ENCODE peak calls at places on chromosomes 13 and 19, in six cellular contexts. H is stimulated activated CD4-positive, alpha-beta T cell treated with anti-CD3 and anti-CD28 coated beads, TNF-alpha, amount 100 ng/mL, for 4 hours; W is endothelial cell; B is CD8-positive, alpha-beta memory T cell; V is hippocampal formation; K is activated T-helper 1 cell treated with Interleukin-2 at 50 U/mL for 16 hours. P is an unnamed sample.

GRCh38 chr19:40284501-40285352 is at the start of gene AKT2:
- DNase-seq in H (peak), W (peak), B (peak), V (no peak), K (peak), P (no peak)

GRCh38 chr19:35044317-35045117 is 3.0 kb downstream of the HPN start:
- DNase-seq in H (peak), W (peak), B (peak), V (peak), K (peak), P (no peak)

GRCh38 chr13:70203661-70204229 is 95.5 kb upstream of the KLHL1 start:
- DNase-seq in H (no peak), W (no peak), B (no peak), V (no peak), K (no peak), P (no peak)

GRCh38 chr19:50210425-50210824 is 7.0 kb downstream of the MYH14 start:
- DNase-seq in H (no peak), W (no peak), B (no peak), V (no peak), K (no peak), P (peak)

GRCh38 chr19:46017095-46017429 is 5.8 kb downstream of the PGLYRP1 start:
- DNase-seq in H (no peak), W (no peak), B (no peak), V (no peak), K (no peak), P (no peak)

GRCh38 chr13:113532156-113532806 is 41.8 kb upstream of the DCUN1D2 start:
- DNase-seq in H (no peak), W (no peak), B (no peak), V (no peak), K (no peak), P (no peak)

GRCh38 chr19:42143341-42144234 is 11.3 kb upstream of the POU2F2 start:
- DNase-seq in H (no peak), W (peak), B (no peak), V (no peak), K (no peak), P (no peak)

GRCh38 chr13:90485441-90485840 is 862.0 kb upstream of the MIR17HG start:
- DNase-seq in H (no peak), W (no peak), B (no peak), V (no peak), K (no peak), P (no peak)

GRCh38 chr19:32068805-32069204 is 276.6 kb upstream of the ZNF507 start:
- DNase-seq in H (no peak), W (no peak), B (no peak), V (no peak), K (no peak), P (no peak)

GRCh38 chr13:90118467-90119071 is 1228.9 kb upstream of the MIR17HG start:
- DNase-seq in H (no peak), W (peak), B (no peak), V (no peak), K (no peak), P (no peak)

GRCh38 chr19:1265611-1266115 is 3.5 kb upstream of the CIRBP start:
- DNase-seq in H (no peak), W (no peak), B (peak), V (no peak), K (no peak), P (peak)

GRCh38 chr19:8363803-8364771 is at the start of gene ANGPTL4:
- DNase-seq in H (peak), W (peak), B (peak), V (peak), K (no peak), P (peak)

GRCh38 chr13:66994498-66995365 is 235.4 kb downstream of the PCDH9 start:
- DNase-seq in H (no peak), W (no peak), B (no peak), V (no peak), K (no peak), P (no peak)

GRCh38 chr13:45299194-45299593 is 41.8 kb downstream of the TPT1 start:
- DNase-seq in H (no peak), W (no peak), B (no peak), V (no peak), K (no peak), P (no peak)

GRCh38 chr13:30798776-30799625 is 63.7 kb downstream of the ALOX5AP start:
- DNase-seq in H (no peak), W (no peak), B (no peak), V (no peak), K (no peak), P (no peak)

GRCh38 chr13:35727881-35728280 is 251.4 kb upstream of the MAB21L1 start:
- DNase-seq in H (no peak), W (no peak), B (no peak), V (no peak), K (no peak), P (no peak)

GRCh38 chr13:33394294-33394932 is 108.9 kb upstream of the STARD13 start:
- DNase-seq in H (no peak), W (no peak), B (no peak), V (no peak), K (no peak), P (no peak)

GRCh38 chr19:45419396-45419795 is 4.3 kb downstream of the ERCC1 start:
- DNase-seq in H (no peak), W (no peak), B (no peak), V (peak), K (no peak), P (peak)

GRCh38 chr19:53868091-53868891 is 608 bp downstream of the MYADM start:
- DNase-seq in H (no peak), W (peak), B (peak), V (no peak), K (no peak), P (peak)

GRCh38 chr19:17358395-17358794 is 18.7 kb downstream of the PLVAP start:
- DNase-seq in H (no peak), W (no peak), B (no peak), V (no peak), K (no peak), P (no peak)

GRCh38 chr13:38093425-38093824 is 223.9 kb upstream of the TRPC4 start:
- DNase-seq in H (no peak), W (no peak), B (no peak), V (no peak), K (no peak), P (no peak)

GRCh38 chr13:21557995-21558394 is 46.0 kb downstream of the MICU2 start:
- DNase-seq in H (no peak), W (peak), B (no peak), V (no peak), K (no peak), P (no peak)

GRCh38 chr19:3099347-3100145 is 5.4 kb downstream of the GNA11 start:
- DNase-seq in H (no peak), W (no peak), B (no peak), V (no peak), K (no peak), P (peak)

GRCh38 chr19:3369337-3370213 is 3.2 kb downstream of the NFIC start:
- DNase-seq in H (no peak), W (no peak), B (no peak), V (peak), K (no peak), P (peak)

GRCh38 chr13:41428155-41428554 is 29.2 kb upstream of the RGCC start:
- DNase-seq in H (no peak), W (peak), B (peak), V (peak), K (peak), P (peak)

GRCh38 chr13:110233181-110233641 is 73.7 kb downstream of the COL4A1 start:
- DNase-seq in H (no peak), W (no peak), B (no peak), V (no peak), K (no peak), P (no peak)

GRCh38 chr13:32587014-32587773 is 942 bp downstream of the PDS5B start:
- DNase-seq in H (peak), W (peak), B (peak), V (peak), K (peak), P (peak)

GRCh38 chr19:3458595-3459284 is 21.6 kb downstream of the SMIM24 start:
- DNase-seq in H (no peak), W (no peak), B (no peak), V (no peak), K (no peak), P (no peak)

GRCh38 chr13:96178759-96179158 is 88.9 kb downstream of the HS6ST3 start:
- DNase-seq in H (no peak), W (no peak), B (no peak), V (no peak), K (no peak), P (no peak)

GRCh38 chr13:90797335-90797734 is 550.2 kb upstream of the MIR17HG start:
- DNase-seq in H (no peak), W (no peak), B (no peak), V (no peak), K (no peak), P (no peak)

GRCh38 chr13:20943519-20944012 is 41.0 kb upstream of the XPO4 start:
- DNase-seq in H (peak), W (peak), B (peak), V (peak), K (peak), P (no peak)

GRCh38 chr13:108985166-108985565 is 355.8 kb downstream of the MYO16 start:
- DNase-seq in H (no peak), W (no peak), B (no peak), V (no peak), K (no peak), P (no peak)

P was measured in upper lobe of left lung.